ENCODE peak calls at places on chromosome 11, in six cellular contexts. One of them, this sample, is unnamed.
A peak's percentile ranks its signal among the peaks of the same experiment; 100 is the strongest.

GRCh38 chr11:1544536-1544935 is 27.5 kb downstream of the DUSP8 start:
- DNase-seq in T follicular helper cell: no peak
- DNase-seq in stimulated activated CD8-positive, alpha-beta memory T cell treated with anti-CD3 and anti-CD28 coated beads, Interleukin-7, amount 100 ng/mL, for 1 hour: no peak
- DNase-seq in NCI-H774: no peak
- DNase-seq in cerebellar nuclear complex: no peak
- DNase-seq in activated gamma-delta T cell treated with Interleukin-2 at 50 U/mL for 16 hours: no peak
- DNase-seq in this sample: no peak

GRCh38 chr11:44811841-44812448 is 85.2 kb downstream of the TSPAN18 start:
- DNase-seq in T follicular helper cell: no peak
- DNase-seq in stimulated activated CD8-positive, alpha-beta memory T cell treated with anti-CD3 and anti-CD28 coated beads, Interleukin-7, amount 100 ng/mL, for 1 hour: no peak
- DNase-seq in NCI-H774: no peak
- DNase-seq in cerebellar nuclear complex: no peak
- DNase-seq in activated gamma-delta T cell treated with Interleukin-2 at 50 U/mL for 16 hours: no peak
- DNase-seq in this sample: no peak

GRCh38 chr11:73184953-73185671 is 33.0 kb upstream of the P2RY2 start:
- DNase-seq in T follicular helper cell: peak; percentile 18
- DNase-seq in stimulated activated CD8-positive, alpha-beta memory T cell treated with anti-CD3 and anti-CD28 coated beads, Interleukin-7, amount 100 ng/mL, for 1 hour: no peak
- DNase-seq in NCI-H774: peak; percentile 40
- DNase-seq in cerebellar nuclear complex: no peak
- DNase-seq in activated gamma-delta T cell treated with Interleukin-2 at 50 U/mL for 16 hours: peak; percentile 35
- DNase-seq in this sample: peak; percentile 78

GRCh38 chr11:68541983-68542382 is 81.4 kb downstream of the PPP6R3 start:
- DNase-seq in T follicular helper cell: no peak
- DNase-seq in stimulated activated CD8-positive, alpha-beta memory T cell treated with anti-CD3 and anti-CD28 coated beads, Interleukin-7, amount 100 ng/mL, for 1 hour: no peak
- DNase-seq in NCI-H774: no peak
- DNase-seq in cerebellar nuclear complex: no peak
- DNase-seq in activated gamma-delta T cell treated with Interleukin-2 at 50 U/mL for 16 hours: no peak
- DNase-seq in this sample: no peak

GRCh38 chr11:58742981-58743880 is 11.5 kb upstream of the GLYAT start:
- DNase-seq in T follicular helper cell: no peak
- DNase-seq in stimulated activated CD8-positive, alpha-beta memory T cell treated with anti-CD3 and anti-CD28 coated beads, Interleukin-7, amount 100 ng/mL, for 1 hour: no peak
- DNase-seq in NCI-H774: no peak
- DNase-seq in cerebellar nuclear complex: no peak
- DNase-seq in activated gamma-delta T cell treated with Interleukin-2 at 50 U/mL for 16 hours: no peak
- DNase-seq in this sample: no peak

GRCh38 chr11:47714554-47715081 is 551 bp downstream of the AGBL2 start:
- DNase-seq in T follicular helper cell: no peak
- DNase-seq in stimulated activated CD8-positive, alpha-beta memory T cell treated with anti-CD3 and anti-CD28 coated beads, Interleukin-7, amount 100 ng/mL, for 1 hour: no peak
- DNase-seq in NCI-H774: no peak
- DNase-seq in cerebellar nuclear complex: no peak
- DNase-seq in activated gamma-delta T cell treated with Interleukin-2 at 50 U/mL for 16 hours: peak; percentile 6
- DNase-seq in this sample: no peak

GRCh38 chr11:2458321-2458720 is 13.5 kb downstream of the KCNQ1 start:
- DNase-seq in T follicular helper cell: no peak
- DNase-seq in stimulated activated CD8-positive, alpha-beta memory T cell treated with anti-CD3 and anti-CD28 coated beads, Interleukin-7, amount 100 ng/mL, for 1 hour: no peak
- DNase-seq in NCI-H774: no peak
- DNase-seq in cerebellar nuclear complex: no peak
- DNase-seq in activated gamma-delta T cell treated with Interleukin-2 at 50 U/mL for 16 hours: no peak
- DNase-seq in this sample: no peak

GRCh38 chr11:97972731-97973130 is 1048.0 kb upstream of the CNTN5 start:
- DNase-seq in T follicular helper cell: no peak
- DNase-seq in stimulated activated CD8-positive, alpha-beta memory T cell treated with anti-CD3 and anti-CD28 coated beads, Interleukin-7, amount 100 ng/mL, for 1 hour: no peak
- DNase-seq in NCI-H774: no peak
- DNase-seq in cerebellar nuclear complex: no peak
- DNase-seq in activated gamma-delta T cell treated with Interleukin-2 at 50 U/mL for 16 hours: no peak
- DNase-seq in this sample: no peak

This sample was measured in RPMI8226.